ENCODE peak calls at places on chromosomes 11 and 22, in eight cellular contexts. N, M, B, K, V, U, H and I are unnamed samples.

GRCh38 chr22:30891781-30892180 is 76.8 kb downstream of the MORC2 start:
- DNase-seq in N (no peak), M (no peak), B (no peak), K (no peak), V (no peak), U (peak), H (no peak), I (no peak)

GRCh38 chr11:36356201-36356600 is 60.1 kb downstream of the PRR5L start:
- DNase-seq in N (no peak), M (no peak), B (no peak), K (no peak), V (no peak), U (no peak), H (no peak), I (no peak)

GRCh38 chr11:75140269-75141138 is 10.4 kb upstream of the SLCO2B1 start:
- DNase-seq in N (peak), M (peak), B (peak), K (peak), V (peak), U (no peak), H (peak), I (peak)

GRCh38 chr11:111765320-111765983 is 737 bp downstream of the PPP2R1B start:
- DNase-seq in N (no peak), M (peak), B (peak), K (no peak), V (peak), U (peak), H (no peak), I (peak)

GRCh38 chr11:91959411-91959810 is 265.2 kb upstream of the FAT3 start:
- DNase-seq in N (no peak), M (no peak), B (no peak), K (no peak), V (no peak), U (no peak), H (no peak), I (no peak)

GRCh38 chr11:120307476-120307875 is 17.6 kb upstream of the TLCD5 start:
- DNase-seq in N (no peak), M (no peak), B (no peak), K (no peak), V (no peak), U (no peak), H (no peak), I (no peak)

GRCh38 chr22:37037669-37038068 is 13.9 kb upstream of the KCTD17 start:
- DNase-seq in N (no peak), M (no peak), B (no peak), K (no peak), V (no peak), U (no peak), H (no peak), I (no peak)

GRCh38 chr11:127862406-127862805 is 725.0 kb downstream of the ETS1 start:
- DNase-seq in N (no peak), M (no peak), B (peak), K (no peak), V (no peak), U (no peak), H (peak), I (peak)

GRCh38 chr22:45341503-45341902 is 31.8 kb downstream of the FAM118A start:
- DNase-seq in N (no peak), M (peak), B (no peak), K (peak), V (no peak), U (no peak), H (no peak), I (no peak)

GRCh38 chr22:22048318-22048942 is 65.8 kb upstream of the TOP3B start:
- DNase-seq in N (no peak), M (no peak), B (no peak), K (no peak), V (no peak), U (no peak), H (no peak), I (no peak)

GRCh38 chr11:94664336-94664735 is 97.2 kb downstream of the PIWIL4 start:
- DNase-seq in N (peak), M (no peak), B (peak), K (no peak), V (peak), U (no peak), H (peak), I (peak)